ENCODE peak calls at places on chromosomes 1 and 21, in eight cellular contexts. F is mucosa of gallbladder; K is NCI-H1105; R is heart right ventricle; L is CD8-positive, alpha-beta memory T cell; H is colonic mucosa; Y is Panc1; M is C1 segment of cervical spinal cord. Z is an unnamed sample.

GRCh38 chr1:7625401-7625800 is 145.7 kb upstream of the VAMP3 start:
- DNase-seq in F (no peak), K (no peak), R (no peak), L (no peak), H (no peak), Y (no peak), M (no peak), Z (no peak)

GRCh38 chr21:33966324-33966949 is 50.8 kb upstream of the ATP5PO start:
- DNase-seq in F (no peak), K (no peak), R (no peak), L (no peak), H (no peak), Y (no peak), M (no peak), Z (no peak)

GRCh38 chr21:45262616-45263015 is 25.1 kb downstream of the POFUT2 start:
- DNase-seq in F (no peak), K (no peak), R (no peak), L (peak), H (peak), Y (no peak), M (no peak), Z (no peak)

GRCh38 chr1:230643887-230644286 is 1.6 kb downstream of the COG2 start:
- DNase-seq in F (no peak), K (no peak), R (no peak), L (no peak), H (no peak), Y (no peak), M (no peak), Z (no peak)

GRCh38 chr1:71463144-71463543 is 382.3 kb upstream of the ZRANB2 start:
- DNase-seq in F (no peak), K (no peak), R (no peak), L (no peak), H (no peak), Y (no peak), M (no peak), Z (no peak)

GRCh38 chr1:19044975-19045831 is 88.7 kb upstream of the IFFO2 start:
- DNase-seq in F (no peak), K (no peak), R (no peak), L (peak), H (no peak), Y (no peak), M (peak), Z (peak)

GRCh38 chr1:183932412-183932811 is 105.1 kb downstream of the COLGALT2 start:
- DNase-seq in F (peak), K (no peak), R (peak), L (no peak), H (peak), Y (no peak), M (peak), Z (peak)

GRCh38 chr21:35465750-35466149 is 416.6 kb upstream of the RUNX1 start:
- DNase-seq in F (no peak), K (no peak), R (no peak), L (no peak), H (no peak), Y (no peak), M (no peak), Z (no peak)

GRCh38 chr1:107139833-107140702 is 771 bp upstream of the NTNG1 start:
- DNase-seq in F (no peak), K (no peak), R (no peak), L (peak), H (peak), Y (no peak), M (peak), Z (peak)

GRCh38 chr1:3771108-3772026 is 1.2 kb upstream of the SMIM1 start:
- DNase-seq in F (no peak), K (no peak), R (no peak), L (no peak), H (no peak), Y (no peak), M (no peak), Z (no peak)

GRCh38 chr1:47763456-47764171 is 233.6 kb downstream of the TRABD2B start:
- DNase-seq in F (peak), K (no peak), R (no peak), L (no peak), H (no peak), Y (no peak), M (no peak), Z (no peak)

GRCh38 chr1:1021860-1022259 is 1.9 kb downstream of the AGRN start:
- DNase-seq in F (no peak), K (no peak), R (no peak), L (no peak), H (no peak), Y (no peak), M (no peak), Z (no peak)

GRCh38 chr1:2468540-2468939 is 7.5 kb upstream of the PLCH2 start:
- DNase-seq in F (no peak), K (no peak), R (no peak), L (no peak), H (no peak), Y (no peak), M (no peak), Z (no peak)

GRCh38 chr1:184945678-184946412 is 28.5 kb downstream of the NIBAN1 start:
- DNase-seq in F (peak), K (no peak), R (no peak), L (no peak), H (no peak), Y (no peak), M (no peak), Z (no peak)

GRCh38 chr1:54850737-54851136 is 36.3 kb downstream of the DHCR24 start:
- DNase-seq in F (peak), K (no peak), R (no peak), L (no peak), H (no peak), Y (no peak), M (no peak), Z (peak)

GRCh38 chr1:90728656-90729257 is 11.7 kb upstream of the BARHL2 start:
- DNase-seq in F (no peak), K (no peak), R (no peak), L (no peak), H (no peak), Y (no peak), M (no peak), Z (no peak)

GRCh38 chr1:85585845-85586244 is 5.3 kb downstream of the CCN1 start:
- DNase-seq in F (no peak), K (no peak), R (no peak), L (no peak), H (no peak), Y (peak), M (no peak), Z (no peak)

GRCh38 chr1:206435450-206435849 is 34.8 kb upstream of the IKBKE start:
- DNase-seq in F (no peak), K (no peak), R (no peak), L (no peak), H (no peak), Y (no peak), M (no peak), Z (no peak)

GRCh38 chr1:108565081-108565480 is 5.2 kb downstream of the EEIG2 start:
- DNase-seq in F (no peak), K (no peak), R (no peak), L (no peak), H (no peak), Y (no peak), M (no peak), Z (no peak)

GRCh38 chr1:14095001-14095400 is 395.0 kb downstream of the PRDM2 start:
- DNase-seq in F (no peak), K (peak), R (no peak), L (no peak), H (no peak), Y (no peak), M (no peak), Z (no peak)

Z was measured in T1000.